ENCODE peak calls at places on chromosome 22, in four cellular contexts. One of them, this sample, is unnamed.
A peak's percentile ranks its signal among the peaks of the same experiment; 100 is the strongest.

GRCh38 chr22:40654522-40655167 is 18.1 kb upstream of the MRTFA start:
- DNase-seq in mesenteric fat pad: no peak
- DNase-seq in NCI-H2081: peak; percentile 30
- DNase-seq in NCI-H1105 treated with DMSO at 0.1 percent for 48 hours: peak; percentile 49
- DNase-seq in this sample: peak; percentile 86

GRCh38 chr22:27008454-27008853 is 351.1 kb downstream of the MIAT start:
- DNase-seq in mesenteric fat pad: no peak
- DNase-seq in NCI-H2081: no peak
- DNase-seq in NCI-H1105 treated with DMSO at 0.1 percent for 48 hours: no peak
- DNase-seq in this sample: no peak

GRCh38 chr22:21816787-21817496 is 50.5 kb downstream of the MAPK1 start:
- DNase-seq in mesenteric fat pad: no peak
- DNase-seq in NCI-H2081: peak; percentile 14
- DNase-seq in NCI-H1105 treated with DMSO at 0.1 percent for 48 hours: no peak
- DNase-seq in this sample: peak; percentile 92

GRCh38 chr22:24435323-24435645 is 7.9 kb downstream of the ADORA2A start:
- DNase-seq in mesenteric fat pad: no peak
- DNase-seq in NCI-H2081: no peak
- DNase-seq in NCI-H1105 treated with DMSO at 0.1 percent for 48 hours: no peak
- DNase-seq in this sample: no peak

GRCh38 chr22:38316340-38317236 is 645 bp downstream of the CSNK1E start:
- DNase-seq in mesenteric fat pad: no peak
- DNase-seq in NCI-H2081: no peak
- DNase-seq in NCI-H1105 treated with DMSO at 0.1 percent for 48 hours: peak; percentile 29
- DNase-seq in this sample: peak; percentile 71

GRCh38 chr22:19447388-19448075 is at the start of gene C22orf39:
- DNase-seq in mesenteric fat pad: peak; percentile 93
- DNase-seq in NCI-H2081: peak; percentile 90
- DNase-seq in NCI-H1105 treated with DMSO at 0.1 percent for 48 hours: peak; percentile 97
- DNase-seq in this sample: peak; percentile 95

GRCh38 chr22:46971141-46971775 is 208.8 kb downstream of the TBC1D22A start:
- DNase-seq in mesenteric fat pad: peak; percentile 79
- DNase-seq in NCI-H2081: peak; percentile 20
- DNase-seq in NCI-H1105 treated with DMSO at 0.1 percent for 48 hours: no peak
- DNase-seq in this sample: peak; percentile 74

GRCh38 chr22:36411589-36412258 is 24.0 kb upstream of the MYH9 start:
- DNase-seq in mesenteric fat pad: no peak
- DNase-seq in NCI-H2081: no peak
- DNase-seq in NCI-H1105 treated with DMSO at 0.1 percent for 48 hours: no peak
- DNase-seq in this sample: no peak

GRCh38 chr22:49972163-49973017 is 11.8 kb downstream of the PIM3 start:
- DNase-seq in mesenteric fat pad: peak; percentile 82
- DNase-seq in NCI-H2081: no peak
- DNase-seq in NCI-H1105 treated with DMSO at 0.1 percent for 48 hours: no peak
- DNase-seq in this sample: no peak

GRCh38 chr22:27311666-27312566 is 489.6 kb downstream of the MN1 start:
- DNase-seq in mesenteric fat pad: no peak
- DNase-seq in NCI-H2081: no peak
- DNase-seq in NCI-H1105 treated with DMSO at 0.1 percent for 48 hours: no peak
- DNase-seq in this sample: no peak

GRCh38 chr22:40764743-40765441 is 54.3 kb downstream of the SLC25A17 start:
- DNase-seq in mesenteric fat pad: no peak
- DNase-seq in NCI-H2081: no peak
- DNase-seq in NCI-H1105 treated with DMSO at 0.1 percent for 48 hours: no peak
- DNase-seq in this sample: peak; percentile 59

GRCh38 chr22:18954333-18954732 is 18.2 kb upstream of the PRODH start:
- DNase-seq in mesenteric fat pad: no peak
- DNase-seq in NCI-H2081: peak; percentile 15
- DNase-seq in NCI-H1105 treated with DMSO at 0.1 percent for 48 hours: peak; percentile 20
- DNase-seq in this sample: peak; percentile 40

GRCh38 chr22:44098966-44099530 is 74.9 kb downstream of the PARVB start:
- DNase-seq in mesenteric fat pad: no peak
- DNase-seq in NCI-H2081: no peak
- DNase-seq in NCI-H1105 treated with DMSO at 0.1 percent for 48 hours: no peak
- DNase-seq in this sample: no peak

GRCh38 chr22:44428941-44429615 is 69.0 kb downstream of the RTL6 start:
- DNase-seq in mesenteric fat pad: peak; percentile 78
- DNase-seq in NCI-H2081: no peak
- DNase-seq in NCI-H1105 treated with DMSO at 0.1 percent for 48 hours: no peak
- DNase-seq in this sample: no peak

GRCh38 chr22:31647516-31647915 is 14.5 kb downstream of the PISD start:
- DNase-seq in mesenteric fat pad: no peak
- DNase-seq in NCI-H2081: no peak
- DNase-seq in NCI-H1105 treated with DMSO at 0.1 percent for 48 hours: no peak
- DNase-seq in this sample: peak; percentile 88

GRCh38 chr22:38243007-38243775 is 29.6 kb downstream of the TMEM184B start:
- DNase-seq in mesenteric fat pad: no peak
- DNase-seq in NCI-H2081: peak; percentile 87
- DNase-seq in NCI-H1105 treated with DMSO at 0.1 percent for 48 hours: peak; percentile 97
- DNase-seq in this sample: peak; percentile 96

GRCh38 chr22:39098576-39098975 is 1.5 kb downstream of the APOBEC3H start:
- DNase-seq in mesenteric fat pad: no peak
- DNase-seq in NCI-H2081: no peak
- DNase-seq in NCI-H1105 treated with DMSO at 0.1 percent for 48 hours: no peak
- DNase-seq in this sample: no peak

GRCh38 chr22:47370448-47371262 is 608.2 kb downstream of the TBC1D22A start:
- DNase-seq in mesenteric fat pad: peak; percentile 60
- DNase-seq in NCI-H2081: no peak
- DNase-seq in NCI-H1105 treated with DMSO at 0.1 percent for 48 hours: no peak
- DNase-seq in this sample: no peak

GRCh38 chr22:34966980-34967379 is 99.0 kb upstream of the ISX start:
- DNase-seq in mesenteric fat pad: no peak
- DNase-seq in NCI-H2081: no peak
- DNase-seq in NCI-H1105 treated with DMSO at 0.1 percent for 48 hours: no peak
- DNase-seq in this sample: no peak

GRCh38 chr22:16956290-16956689 is 51.7 kb downstream of the GAB4 start:
- DNase-seq in mesenteric fat pad: peak; percentile 82
- DNase-seq in NCI-H2081: no peak
- DNase-seq in NCI-H1105 treated with DMSO at 0.1 percent for 48 hours: no peak
- DNase-seq in this sample: no peak

GRCh38 chr22:20228055-20228938 is 39.8 kb downstream of the RTN4R start:
- DNase-seq in mesenteric fat pad: no peak
- DNase-seq in NCI-H2081: no peak
- DNase-seq in NCI-H1105 treated with DMSO at 0.1 percent for 48 hours: no peak
- DNase-seq in this sample: no peak

GRCh38 chr22:37768273-37768672 is 39.5 kb upstream of the GCAT start:
- DNase-seq in mesenteric fat pad: no peak
- DNase-seq in NCI-H2081: no peak
- DNase-seq in NCI-H1105 treated with DMSO at 0.1 percent for 48 hours: no peak
- DNase-seq in this sample: no peak

GRCh38 chr22:50470491-50470890 is 4.3 kb downstream of the SBF1 start:
- DNase-seq in mesenteric fat pad: no peak
- DNase-seq in NCI-H2081: no peak
- DNase-seq in NCI-H1105 treated with DMSO at 0.1 percent for 48 hours: no peak
- DNase-seq in this sample: no peak

GRCh38 chr22:28864878-28865596 is 18.3 kb upstream of the ZNRF3 start:
- DNase-seq in mesenteric fat pad: no peak
- DNase-seq in NCI-H2081: no peak
- DNase-seq in NCI-H1105 treated with DMSO at 0.1 percent for 48 hours: no peak
- DNase-seq in this sample: no peak

GRCh38 chr22:44109417-44109816 is 71.3 kb upstream of the PARVG start:
- DNase-seq in mesenteric fat pad: no peak
- DNase-seq in NCI-H2081: no peak
- DNase-seq in NCI-H1105 treated with DMSO at 0.1 percent for 48 hours: no peak
- DNase-seq in this sample: no peak

GRCh38 chr22:22158965-22159364 is 85.6 kb upstream of the VPREB1 start:
- DNase-seq in mesenteric fat pad: no peak
- DNase-seq in NCI-H2081: no peak
- DNase-seq in NCI-H1105 treated with DMSO at 0.1 percent for 48 hours: no peak
- DNase-seq in this sample: no peak

GRCh38 chr22:44398791-44399190 is 86.0 kb upstream of the SHISAL1 start:
- DNase-seq in mesenteric fat pad: peak; percentile 71
- DNase-seq in NCI-H2081: no peak
- DNase-seq in NCI-H1105 treated with DMSO at 0.1 percent for 48 hours: no peak
- DNase-seq in this sample: no peak

GRCh38 chr22:41285441-41285819 is 557 bp downstream of the RANGAP1 start:
- DNase-seq in mesenteric fat pad: peak; percentile 93
- DNase-seq in NCI-H2081: peak; percentile 36
- DNase-seq in NCI-H1105 treated with DMSO at 0.1 percent for 48 hours: peak; percentile 47
- DNase-seq in this sample: peak; percentile 91

GRCh38 chr22:46079861-46080821 is 70.2 kb upstream of the PPARA start:
- DNase-seq in mesenteric fat pad: peak; percentile 90
- DNase-seq in NCI-H2081: peak; percentile 58
- DNase-seq in NCI-H1105 treated with DMSO at 0.1 percent for 48 hours: peak; percentile 58
- DNase-seq in this sample: peak; percentile 80

GRCh38 chr22:46072030-46072881 is 78.1 kb upstream of the PPARA start:
- DNase-seq in mesenteric fat pad: peak; percentile 94
- DNase-seq in NCI-H2081: no peak
- DNase-seq in NCI-H1105 treated with DMSO at 0.1 percent for 48 hours: no peak
- DNase-seq in this sample: peak; percentile 72

GRCh38 chr22:26796785-26797184 is 139.4 kb downstream of the MIAT start:
- DNase-seq in mesenteric fat pad: no peak
- DNase-seq in NCI-H2081: no peak
- DNase-seq in NCI-H1105 treated with DMSO at 0.1 percent for 48 hours: no peak
- DNase-seq in this sample: no peak

GRCh38 chr22:36425977-36426523 is 38.3 kb upstream of the MYH9 start:
- DNase-seq in mesenteric fat pad: no peak
- DNase-seq in NCI-H2081: no peak
- DNase-seq in NCI-H1105 treated with DMSO at 0.1 percent for 48 hours: no peak
- DNase-seq in this sample: peak; percentile 81